ENCODE peak calls at places on chromosomes 7 and 10, in six cellular contexts. O, P, Y, N, I and C are unnamed samples.

GRCh38 chr7:17530741-17531417 is 232.4 kb downstream of the AHR start:
- DNase-seq in O (no peak), P (no peak), Y (no peak), N (no peak), I (no peak), C (peak; percentile 24)

GRCh38 chr7:47884675-47885074 is 63.6 kb downstream of the PKD1L1 start:
- DNase-seq in O (no peak), P (no peak), Y (no peak), N (no peak), I (no peak), C (no peak)

GRCh38 chr7:55552320-55553086 is 19.8 kb downstream of the VOPP1 start:
- DNase-seq in O (no peak), P (peak; percentile 39), Y (no peak), N (no peak), I (no peak), C (peak; percentile 98)

GRCh38 chr7:107661081-107661864 is 645 bp downstream of the SLC26A4 start:
- DNase-seq in O (no peak), P (peak; percentile 66), Y (peak; percentile 48), N (peak; percentile 9), I (no peak), C (no peak)

GRCh38 chr7:106779877-106780276 is 85.2 kb upstream of the PIK3CG start:
- DNase-seq in O (no peak), P (no peak), Y (no peak), N (no peak), I (no peak), C (peak; percentile 83)

GRCh38 chr7:82164813-82165212 is 278.8 kb downstream of the CACNA2D1 start:
- DNase-seq in O (peak; percentile 40), P (peak; percentile 29), Y (no peak), N (no peak), I (no peak), C (no peak)

GRCh38 chr10:130226012-130226411 is 89.8 kb downstream of the GLRX3 start:
- DNase-seq in O (no peak), P (no peak), Y (no peak), N (no peak), I (no peak), C (no peak)

GRCh38 chr7:102098986-102099385 is 187.7 kb upstream of the SH2B2 start:
- DNase-seq in O (no peak), P (no peak), Y (no peak), N (no peak), I (no peak), C (no peak)

GRCh38 chr10:131849591-131850489 is 51.0 kb upstream of the PPP2R2D start:
- DNase-seq in O (no peak), P (no peak), Y (no peak), N (no peak), I (no peak), C (no peak)

GRCh38 chr10:34420795-34421194 is 394.3 kb downstream of the PARD3 start:
- DNase-seq in O (no peak), P (no peak), Y (no peak), N (no peak), I (no peak), C (no peak)

GRCh38 chr10:11411926-11412545 is 199.4 kb downstream of the USP6NL start:
- DNase-seq in O (no peak), P (no peak), Y (no peak), N (no peak), I (no peak), C (peak; percentile 12)

GRCh38 chr7:5266148-5267028 is 16.4 kb upstream of the SLC29A4 start:
- DNase-seq in O (no peak), P (no peak), Y (no peak), N (no peak), I (no peak), C (no peak)